ENCODE peak calls at places on chromosomes 7 and 10, in ten cellular contexts. I is GM23248; O is heart right ventricle; F is Panc1; L is mammary epithelial cell; U is CD4-positive, CD25-positive, alpha-beta regulatory T cell; B is neuronal stem cell; C is esophagus squamous epithelium; A is A549; E is neural progenitor cell. T is an unnamed sample.

GRCh38 chr7:123745437-123745836 is 3.4 kb downstream of the WASL start:
- DNase-seq in C (no peak), B (no peak), E (no peak), O (no peak), L (no peak), I (no peak), U (no peak), F (no peak), A (no peak), T (no peak)

GRCh38 chr10:613217-613616 is 76.3 kb downstream of the DIP2C start:
- DNase-seq in F (no peak), I (no peak), A (no peak), L (peak; percentile 57), E (no peak), B (no peak), U (no peak), O (peak; percentile 45), C (no peak), T (no peak)

GRCh38 chr7:157618823-157619606 is 282.2 kb downstream of the DNAJB6 start:
- DNase-seq in F (no peak), B (no peak), L (no peak), A (no peak), C (no peak), U (no peak), E (no peak), O (no peak), I (no peak), T (no peak)

GRCh38 chr10:129963076-129963830 is 821 bp downstream of the EBF3 start:
- DNase-seq in L (no peak), F (no peak), O (no peak), U (no peak), I (peak; percentile 77), C (no peak), A (no peak), B (peak; percentile 57), E (peak; percentile 78), T (peak; percentile 59)

GRCh38 chr10:91043173-91043910 is 122.5 kb upstream of the ANKRD1 start:
- DNase-seq in B (no peak), L (peak; percentile 12), F (no peak), C (no peak), I (peak; percentile 35), A (peak; percentile 25), O (peak; percentile 22), E (peak; percentile 53), U (no peak), T (peak; percentile 55)

GRCh38 chr7:128443817-128444216 is 11.9 kb upstream of the HILPDA start:
- DNase-seq in L (no peak), C (no peak), U (no peak), A (no peak), B (no peak), I (no peak), F (no peak), O (no peak), E (no peak), T (no peak)

GRCh38 chr10:108454793-108455192 is 1290.3 kb upstream of the SORCS1 start:
- DNase-seq in E (no peak), B (no peak), C (no peak), O (no peak), L (no peak), U (no peak), F (no peak), A (no peak), I (peak; percentile 82), T (no peak)

GRCh38 chr10:62492012-62492869 is 118.1 kb downstream of the ZNF365 start:
- DNase-seq in A (no peak), O (no peak), B (peak; percentile 11), C (no peak), L (peak; percentile 72), F (peak; percentile 18), E (peak; percentile 41), I (peak; percentile 50), U (peak; percentile 37), T (no peak)

DNA sequence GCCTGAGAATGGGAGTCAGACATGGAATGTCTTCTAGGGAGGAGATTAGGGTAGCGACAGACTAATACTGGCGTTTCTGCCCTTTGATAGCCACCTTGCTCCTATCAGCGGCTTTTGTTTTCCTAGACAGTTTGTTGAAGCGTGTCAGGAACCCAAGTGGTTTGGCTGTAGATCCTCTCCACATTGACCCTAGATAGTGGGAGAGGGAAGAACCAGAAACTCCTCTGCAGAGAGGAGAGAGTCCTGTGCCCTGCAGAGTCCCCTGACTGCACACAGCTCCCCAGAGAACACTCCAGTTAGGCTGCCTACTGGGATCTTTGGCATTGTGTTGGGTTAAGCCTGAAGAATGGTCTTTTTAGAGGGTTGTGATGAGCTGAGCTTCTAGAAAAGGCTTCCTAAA is 2.4 kb downstream of the MEPCE start:
- DNase-seq in L (no peak), I (no peak), B (no peak), U (no peak), C (no peak), F (no peak), E (no peak), O (no peak), A (no peak), T (no peak)
- H3K27ac ChIP-seq in L (no peak overlapping the region), I (no peak overlapping the region), B (no peak overlapping the region), U (peak overlapping the region; percentile 33), C (peak overlapping the region; percentile 7), F (peak overlapping the region; percentile 98), E (peak overlapping the region; percentile 4), O (peak overlapping the region; percentile 18), A (peak overlapping the region; percentile 100), T (no peak overlapping the region)

DNA sequence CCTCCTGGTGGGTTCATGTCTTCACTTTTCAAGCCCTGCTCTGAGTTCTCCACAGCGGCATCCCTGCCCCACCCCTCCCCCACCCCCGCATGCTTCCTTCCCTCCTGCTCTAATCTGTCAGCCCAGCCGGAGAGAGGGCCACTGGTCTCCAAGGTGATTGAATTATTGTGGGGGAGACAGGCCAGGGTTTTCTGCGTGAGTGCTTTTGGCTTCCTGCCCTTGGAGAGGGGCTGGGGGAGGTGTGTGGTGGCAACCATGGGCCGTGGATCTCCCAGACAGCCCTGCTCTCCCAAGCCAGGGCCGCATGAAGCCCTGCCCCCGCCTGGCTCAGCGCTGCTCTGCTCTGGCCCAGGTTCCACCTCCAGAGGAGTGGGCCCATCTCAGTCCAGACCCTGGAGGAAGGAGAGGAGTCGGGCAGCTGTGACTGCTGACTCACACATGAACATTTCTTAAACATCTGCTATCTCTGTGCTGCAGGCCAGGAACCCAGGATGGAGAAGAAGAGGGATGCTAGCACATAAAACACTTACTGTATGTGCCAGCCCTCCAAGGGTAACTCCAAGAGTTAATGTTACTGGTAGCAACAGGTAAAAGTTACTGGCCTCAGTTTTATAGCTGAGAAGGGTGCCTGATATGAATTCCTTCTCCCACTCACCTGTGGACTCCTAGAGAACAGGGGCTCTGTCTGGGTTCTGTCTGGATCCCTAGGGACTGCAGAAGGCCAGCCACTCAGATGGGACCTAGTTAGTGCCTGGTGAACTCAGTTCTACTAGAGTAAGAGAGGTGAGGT is 110.0 kb downstream of the ZMIZ1 start:
- DNase-seq in B (peak; percentile 48), F (no peak), C (no peak), I (peak; percentile 82), A (no peak), U (no peak), O (peak; percentile 69), E (peak; percentile 73), L (no peak), T (peak; percentile 72)
- H3K4me1 ChIP-seq in B (peaks cover 64% of the 10 kb centered on the region), F (peaks cover 41% of the 10 kb centered on the region), C (peaks cover 28% of the 10 kb centered on the region), I (peaks cover 53% of the 10 kb centered on the region), A (peaks cover 100% of the 10 kb centered on the region), U (no peaks in the 10 kb centered on the region), O (peaks cover 96% of the 10 kb centered on the region), E (peaks cover 51% of the 10 kb centered on the region), L (peaks cover 44% of the 10 kb centered on the region), T (peaks cover 95% of the 10 kb centered on the region)

GRCh38 chr10:35911233-35911632 is 269.1 kb upstream of the FZD8 start:
- DNase-seq in L (no peak), A (no peak), E (no peak), F (no peak), I (no peak), U (no peak), C (no peak), O (no peak), B (no peak), T (no peak)

GRCh38 chr10:35916791-35917190 is 274.7 kb upstream of the FZD8 start:
- DNase-seq in I (peak; percentile 49), U (no peak), B (no peak), O (no peak), A (no peak), F (no peak), L (no peak), E (peak; percentile 8), C (no peak), T (no peak)

GRCh38 chr10:35911954-35912353 is 269.9 kb upstream of the FZD8 start:
- DNase-seq in I (no peak), A (no peak), F (no peak), L (no peak), E (no peak), B (no peak), O (no peak), U (no peak), C (no peak), T (no peak)

GRCh38 chr10:35912615-35913170 is 270.6 kb upstream of the FZD8 start:
- DNase-seq in L (peak; percentile 86), U (no peak), E (peak; percentile 8), A (no peak), F (no peak), B (no peak), O (no peak), C (no peak), I (peak; percentile 73), T (no peak)

GRCh38 chr10:35913628-35914027 is 271.5 kb upstream of the FZD8 start:
- DNase-seq in U (no peak), O (no peak), F (no peak), B (no peak), I (peak; percentile 84), C (no peak), A (no peak), E (no peak), L (peak; percentile 79), T (no peak)
- H3K27ac ChIP-seq in U (no peak overlapping the region), O (no peak overlapping the region), F (no peak overlapping the region), B (no peak overlapping the region), I (peak overlapping the region; percentile 62), C (no peak overlapping the region), A (no peak overlapping the region), E (no peak overlapping the region), L (peak overlapping the region; percentile 85), T (no peak overlapping the region)

DNA sequence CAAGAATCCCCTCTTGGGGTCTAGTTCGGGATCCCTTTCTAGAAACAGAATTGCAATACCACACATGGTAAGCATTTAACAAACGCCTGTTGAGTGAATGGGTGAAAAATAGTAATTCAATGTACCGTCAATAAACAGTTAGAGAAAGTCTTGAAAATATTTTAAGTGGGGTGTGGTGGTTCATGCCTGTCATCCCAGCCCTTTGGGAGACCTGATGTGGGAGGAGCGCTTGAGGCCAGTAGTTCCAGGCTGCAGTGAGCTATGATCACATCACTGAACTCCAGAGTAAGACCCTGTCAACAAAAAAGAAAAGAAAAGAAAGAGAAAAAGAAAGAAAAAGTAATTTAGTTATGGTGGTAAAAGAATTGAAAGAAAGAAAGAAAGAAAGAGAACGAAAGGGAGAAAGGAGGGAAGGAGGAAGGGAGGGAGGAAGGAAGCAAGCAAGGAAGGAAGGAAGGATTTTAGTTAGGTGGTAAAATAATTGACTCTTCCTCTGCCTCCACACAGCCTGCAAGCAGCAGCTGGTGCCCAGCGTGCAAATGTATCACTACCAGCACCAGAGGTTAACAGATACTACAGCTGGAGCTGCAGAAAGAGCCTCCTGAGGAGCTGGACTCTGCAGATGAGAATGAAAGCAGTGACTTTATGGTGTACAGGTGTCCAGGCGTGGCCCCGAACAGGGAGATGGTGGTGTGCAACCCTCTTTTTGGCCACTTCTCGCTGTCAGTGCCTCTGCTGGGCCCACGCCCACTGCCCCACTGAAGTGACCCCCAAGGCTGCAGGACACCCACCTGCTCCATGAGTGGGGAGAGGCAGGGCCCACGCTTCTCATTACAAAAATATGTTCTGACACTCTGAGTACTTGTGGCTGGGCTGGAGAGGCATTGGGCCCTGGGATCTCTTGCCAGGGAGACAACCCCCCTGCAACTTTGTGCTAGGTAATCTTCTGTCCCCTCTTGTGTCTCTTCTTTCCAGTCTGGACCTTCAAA is 135.4 kb downstream of the BAMBI start:
- DNase-seq in C (no peak), I (no peak), E (no peak), A (no peak), B (no peak), O (no peak), L (no peak), U (no peak), F (no peak), T (no peak)
- H3K4me1 ChIP-seq in C (no peaks in the 10 kb centered on the region), I (no peaks in the 10 kb centered on the region), E (peaks cover 9% of the 10 kb centered on the region), A (peaks cover 15% of the 10 kb centered on the region), B (peaks cover 19% of the 10 kb centered on the region), O (no peaks in the 10 kb centered on the region), L (no peaks in the 10 kb centered on the region), U (no peaks in the 10 kb centered on the region), F (no peaks in the 10 kb centered on the region), T (no peaks in the 10 kb centered on the region)

T was measured in SJCRH30.